ENCODE peak calls at places on chromosomes 6 and 20, in ten cellular contexts. R is stimulated activated CD4-positive, alpha-beta T cell treated with anti-CD3 and anti-CD28 coated beads, Interleukin-1b, Interleukin-23, amount 100 ng/mL, for 1 hour; K is CD4-positive, alpha-beta memory T cell; B is SHP77; O is Calu3; E is iPS-NIHi11; G is nephron progenitor cell; C is HCEC 1CT; I is sciatic nerve; D is left ventricle myocardium inferior. T is an unnamed sample.

GRCh38 chr20:38209736-38210405 is 44.8 kb upstream of the TGM2 start:
- DNase-seq in E (no peak), B (no peak), O (no peak), R (no peak), D (no peak), G (no peak), K (no peak), I (peak), C (peak), T (no peak)

GRCh38 chr6:36210886-36211595 is 14.5 kb downstream of the BRPF3 start:
- DNase-seq in I (no peak), B (no peak), E (no peak), R (no peak), G (no peak), D (no peak), C (no peak), K (no peak), O (no peak), T (no peak)

GRCh38 chr6:54111341-54111740 is at the start of gene MLIP:
- DNase-seq in C (no peak), G (no peak), K (no peak), I (no peak), R (no peak), D (no peak), O (no peak), B (no peak), E (no peak), T (no peak)

GRCh38 chr6:113857565-113858066 is 471 bp downstream of the MARCKS start:
- DNase-seq in O (peak), I (peak), R (no peak), D (peak), B (no peak), E (peak), K (no peak), G (peak), C (peak), T (peak)

GRCh38 chr20:55386686-55387085 is 618.6 kb downstream of the CBLN4 start:
- DNase-seq in B (no peak), O (no peak), C (no peak), G (no peak), D (no peak), I (no peak), R (no peak), K (no peak), E (no peak), T (no peak)

GRCh38 chr6:22049002-22049401 is 247.8 kb downstream of the PRL start:
- DNase-seq in G (no peak), B (no peak), K (no peak), I (no peak), E (no peak), C (no peak), R (no peak), D (no peak), O (no peak), T (no peak)

GRCh38 chr6:81773887-81774286 is 21.4 kb upstream of the TENT5A start:
- DNase-seq in I (no peak), R (no peak), G (no peak), E (no peak), B (no peak), O (no peak), C (no peak), K (no peak), D (no peak), T (no peak)

GRCh38 chr6:16473184-16473907 is 235.0 kb downstream of the GMPR start:
- DNase-seq in C (no peak), R (no peak), O (no peak), K (no peak), B (no peak), G (no peak), I (no peak), E (no peak), D (no peak), T (no peak)

GRCh38 chr20:20130399-20130798 is 78.1 kb downstream of the CFAP61 start:
- DNase-seq in C (peak), K (no peak), O (no peak), B (peak), G (no peak), R (no peak), D (no peak), I (no peak), E (no peak), T (no peak)

GRCh38 chr20:20373046-20373706 is 5.3 kb downstream of the INSM1 start:
- DNase-seq in E (no peak), B (peak), G (no peak), R (no peak), I (no peak), C (peak), O (no peak), K (no peak), D (no peak), T (no peak)

GRCh38 chr6:134288538-134289203 is 29.2 kb downstream of the SGK1 start:
- DNase-seq in K (peak), R (no peak), O (no peak), C (peak), B (no peak), G (no peak), E (no peak), D (no peak), I (no peak), T (no peak)

GRCh38 chr6:18039481-18039880 is 52.0 kb upstream of the KIF13A start:
- DNase-seq in K (no peak), G (no peak), I (no peak), C (peak), E (no peak), O (no peak), D (no peak), R (no peak), B (no peak), T (no peak)

GRCh38 chr6:26350858-26351543 is 14.0 kb upstream of the BTN3A2 start:
- DNase-seq in E (no peak), G (no peak), C (no peak), I (no peak), R (no peak), B (no peak), D (no peak), K (no peak), O (no peak), T (no peak)

GRCh38 chr20:4821590-4821989 is 99.9 kb downstream of the PRND start:
- DNase-seq in D (no peak), E (no peak), O (no peak), K (no peak), G (no peak), R (no peak), B (no peak), C (no peak), I (no peak), T (no peak)

GRCh38 chr6:30394139-30394538 is 49.2 kb downstream of the RPP21 start:
- DNase-seq in K (no peak), O (peak), C (no peak), R (no peak), G (no peak), E (no peak), B (no peak), D (no peak), I (no peak), T (no peak)

GRCh38 chr20:35302421-35303335 is 10.5 kb upstream of the FAM83C start:
- DNase-seq in O (no peak), I (no peak), E (no peak), K (no peak), D (no peak), B (no peak), C (peak), G (no peak), R (no peak), T (no peak)

GRCh38 chr6:35497571-35498406 is 910 bp upstream of the TEAD3 start:
- DNase-seq in K (peak), D (peak), O (peak), G (peak), I (peak), R (no peak), B (no peak), C (peak), E (peak), T (peak)